ENCODE peak calls at places on chromosomes 2 and 18, in eight cellular contexts. N, H, S, T, J, F, O and I are unnamed samples.

GRCh38 chr2:26769501-26769850 is 5.4 kb downstream of the SLC35F6 start:
- DNase-seq in N (no peak), H (no peak), S (no peak), T (no peak), J (no peak), F (no peak), O (no peak), I (no peak)

GRCh38 chr2:1502891-1503304 is 89.6 kb downstream of the TPO start:
- DNase-seq in N (no peak), H (no peak), S (no peak), T (no peak), J (no peak), F (peak; percentile 43), O (peak; percentile 10), I (no peak)

GRCh38 chr18:7152485-7152884 is 34.9 kb upstream of the LAMA1 start:
- DNase-seq in N (no peak), H (peak; percentile 5), S (no peak), T (no peak), J (no peak), F (no peak), O (no peak), I (no peak)

GRCh38 chr18:26909599-26910290 is 44.2 kb upstream of the AQP4 start:
- DNase-seq in N (no peak), H (no peak), S (no peak), T (no peak), J (no peak), F (peak; percentile 21), O (no peak), I (no peak)

GRCh38 chr2:109284816-109285215 is 155.8 kb downstream of the SH3RF3 start:
- DNase-seq in N (no peak), H (no peak), S (peak; percentile 41), T (no peak), J (no peak), F (no peak), O (peak; percentile 69), I (no peak)

GRCh38 chr18:7987284-7987976 is 420.3 kb downstream of the PTPRM start:
- DNase-seq in N (no peak), H (no peak), S (no peak), T (no peak), J (no peak), F (no peak), O (no peak), I (no peak)

GRCh38 chr18:77208969-77209368 is 40.7 kb upstream of the GALR1 start:
- DNase-seq in N (peak; percentile 51), H (no peak), S (no peak), T (no peak), J (no peak), F (no peak), O (peak; percentile 30), I (peak; percentile 71)

GRCh38 chr2:121647396-121647795 is 1.9 kb downstream of the CLASP1 start:
- DNase-seq in N (no peak), H (no peak), S (no peak), T (no peak), J (no peak), F (no peak), O (no peak), I (no peak)

GRCh38 chr2:172333206-172333605 is 94.2 kb upstream of the ITGA6 start:
- DNase-seq in N (no peak), H (no peak), S (no peak), T (no peak), J (no peak), F (no peak), O (no peak), I (no peak)

GRCh38 chr2:17539993-17540812 is at the start of gene VSNL1:
- DNase-seq in N (peak; percentile 46), H (peak; percentile 66), S (peak; percentile 56), T (peak; percentile 98), J (no peak), F (peak; percentile 88), O (peak; percentile 73), I (no peak)

GRCh38 chr2:223101340-223102039 is 49.5 kb downstream of the KCNE4 start:
- DNase-seq in N (no peak), H (no peak), S (peak; percentile 55), T (peak; percentile 55), J (no peak), F (peak; percentile 67), O (no peak), I (no peak)